ENCODE peak calls at places on chromosomes 13 and 19, in four cellular contexts. R is small intestine, I is heart right ventricle, V is OCI-LY7. S is an unnamed sample.

GRCh38 chr19:39187552-39187943 is 9.2 kb upstream of the NCCRP1 start:
- DNase-seq in R (no peak), I (no peak), V (no peak), S (no peak)

GRCh38 chr13:44147648-44148047 is 226.0 kb upstream of the SERP2 start:
- DNase-seq in R (no peak), I (no peak), V (no peak), S (no peak)

GRCh38 chr13:80894930-80895329 is 554.0 kb upstream of the SPRY2 start:
- DNase-seq in R (no peak), I (no peak), V (no peak), S (no peak)

GRCh38 chr13:51623473-51623872 is 39.2 kb downstream of the WDFY2 start:
- DNase-seq in R (no peak), I (no peak), V (no peak), S (no peak)

GRCh38 chr13:78586706-78587105 is 16.6 kb downstream of the POU4F1 start:
- DNase-seq in R (no peak), I (no peak), V (no peak), S (no peak)

GRCh38 chr13:42733046-42733445 is 48.3 kb upstream of the FAM216B start:
- DNase-seq in R (no peak), I (no peak), V (no peak), S (no peak)

GRCh38 chr13:30453727-30454126 is 12.0 kb downstream of the HMGB1 start:
- DNase-seq in R (no peak), I (no peak), V (peak; percentile 60), S (no peak)

GRCh38 chr13:67509039-67509438 is 278.9 kb upstream of the PCDH9 start:
- DNase-seq in R (no peak), I (no peak), V (no peak), S (no peak)

GRCh38 chr13:94325660-94326059 is 153.8 kb downstream of the DCT start:
- DNase-seq in R (no peak), I (no peak), V (no peak), S (peak; percentile 30)

GRCh38 chr19:6588508-6589345 is 2.2 kb downstream of the CD70 start:
- DNase-seq in R (no peak), I (no peak), V (peak; percentile 81), S (no peak)

GRCh38 chr19:5290336-5291262 is 50.0 kb downstream of the PTPRS start:
- DNase-seq in R (no peak), I (no peak), V (no peak), S (no peak)

GRCh38 chr19:30669329-30670010 is 297.3 kb downstream of the ZNF536 start:
- DNase-seq in R (peak; percentile 27), I (peak; percentile 76), V (peak; percentile 34), S (peak; percentile 66)

GRCh38 chr19:55391702-55392615 is 6.2 kb downstream of the RPL28 start:
- DNase-seq in R (no peak), I (no peak), V (no peak), S (no peak)

GRCh38 chr19:19546751-19547162 is 8.7 kb downstream of the CILP2 start:
- DNase-seq in R (no peak), I (peak; percentile 57), V (no peak), S (no peak)

GRCh38 chr19:47229674-47230121 is 1.3 kb downstream of the BBC3 start:
- DNase-seq in R (no peak), I (no peak), V (peak; percentile 61), S (no peak)

GRCh38 chr19:47113446-47114348 is at the start of gene ZC3H4:
- DNase-seq in R (peak; percentile 93), I (peak; percentile 92), V (peak; percentile 96), S (peak; percentile 93)

GRCh38 chr19:57664269-57665127 is 4.2 kb upstream of the ZSCAN4 start:
- DNase-seq in R (peak; percentile 37), I (peak; percentile 68), V (no peak), S (peak; percentile 83)

GRCh38 chr13:94345374-94346195 is 133.9 kb downstream of the DCT start:
- DNase-seq in R (peak; percentile 20), I (no peak), V (peak; percentile 1), S (no peak)

GRCh38 chr13:26991508-26992181 is 180.0 kb downstream of the USP12 start:
- DNase-seq in R (no peak), I (no peak), V (no peak), S (peak; percentile 36)

GRCh38 chr13:110015253-110015652 is 228.9 kb upstream of the IRS2 start:
- DNase-seq in R (no peak), I (no peak), V (no peak), S (no peak)

GRCh38 chr13:110323172-110323851 is 16.2 kb downstream of the COL4A2 start:
- DNase-seq in R (no peak), I (no peak), V (no peak), S (no peak)

GRCh38 chr13:110298566-110299321 is 8.2 kb downstream of the COL4A1 start:
- DNase-seq in R (no peak), I (peak; percentile 48), V (no peak), S (peak; percentile 46)

GRCh38 chr13:69477451-69477850 is 630.2 kb upstream of the ATXN8OS start:
- DNase-seq in R (no peak), I (no peak), V (no peak), S (no peak)

GRCh38 chr19:45645631-45646344 is 6.6 kb upstream of the EML2 start:
- DNase-seq in R (peak; percentile 53), I (peak; percentile 84), V (peak; percentile 94), S (peak; percentile 66)

GRCh38 chr19:19064811-19065745 is 1.3 kb downstream of the SLC25A42 start:
- DNase-seq in R (peak; percentile 25), I (no peak), V (peak; percentile 50), S (no peak)

GRCh38 chr13:103272770-103273169 is 206.6 kb upstream of the SLC10A2 start:
- DNase-seq in R (no peak), I (no peak), V (no peak), S (no peak)

GRCh38 chr13:42066542-42066941 is 18.1 kb downstream of the DGKH start:
- DNase-seq in R (no peak), I (no peak), V (no peak), S (no peak)

GRCh38 chr13:23681253-23681652 is 111.0 kb downstream of the TNFRSF19 start:
- DNase-seq in R (no peak), I (no peak), V (no peak), S (no peak)

GRCh38 chr13:69657676-69658075 is 449.9 kb upstream of the ATXN8OS start:
- DNase-seq in R (no peak), I (no peak), V (no peak), S (no peak)

DNA sequence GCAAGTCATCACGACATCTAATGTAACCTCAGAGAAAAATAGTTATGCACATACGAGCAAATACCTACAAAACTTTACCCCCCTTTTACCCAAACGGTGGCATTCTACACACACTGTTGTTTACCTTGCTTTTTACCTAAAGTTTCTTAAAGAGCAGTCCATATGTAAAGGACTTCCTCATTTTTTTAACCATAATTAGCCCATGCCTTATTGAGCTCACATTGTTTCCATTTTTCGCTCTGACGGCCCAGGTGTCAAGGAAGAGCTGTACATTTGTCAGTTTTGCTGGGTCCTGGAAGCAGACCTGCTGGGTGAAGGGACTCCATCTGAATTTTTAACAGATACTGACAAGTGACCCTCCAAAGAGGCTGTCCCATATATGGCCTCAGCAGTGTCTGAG is 89.4 kb downstream of the STK24 start:
- DNase-seq in R (no peak), I (no peak), V (peak; percentile 75), S (no peak)
- H3K4me1 ChIP-seq in R (peaks cover 20% of the 10 kb centered on the region), I (peaks cover 13% of the 10 kb centered on the region), V (peaks cover 48% of the 10 kb centered on the region), S (peaks cover 25% of the 10 kb centered on the region)

DNA sequence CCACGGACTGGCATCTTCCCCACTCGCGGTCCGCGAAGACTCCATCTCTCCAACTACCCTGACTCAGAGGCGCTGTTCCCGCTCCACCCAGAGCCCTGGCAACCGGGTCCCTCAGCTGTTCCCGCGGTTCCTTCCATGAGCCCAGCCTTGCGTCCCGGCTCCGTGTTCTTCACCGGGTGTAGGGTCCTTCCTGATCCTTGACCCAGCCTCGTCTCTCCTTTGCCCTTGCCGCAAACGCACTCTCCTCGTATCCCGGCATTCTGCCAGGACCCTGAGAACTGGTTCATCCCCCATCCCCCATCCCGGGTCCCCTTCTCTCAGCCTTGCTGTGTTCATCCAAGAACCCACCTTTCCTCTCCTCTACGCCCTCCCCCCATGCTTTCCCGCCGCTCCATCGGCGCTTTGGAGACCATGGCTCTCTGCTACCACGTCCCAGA is 705 bp downstream of the ICAM5 start:
- DNase-seq in R (no peak), I (no peak), V (no peak), S (no peak)
- H3K4me1 ChIP-seq in R (no peaks in the 10 kb centered on the region), I (peaks cover 23% of the 10 kb centered on the region), V (peaks cover 73% of the 10 kb centered on the region), S (peaks cover 35% of the 10 kb centered on the region)

DNA sequence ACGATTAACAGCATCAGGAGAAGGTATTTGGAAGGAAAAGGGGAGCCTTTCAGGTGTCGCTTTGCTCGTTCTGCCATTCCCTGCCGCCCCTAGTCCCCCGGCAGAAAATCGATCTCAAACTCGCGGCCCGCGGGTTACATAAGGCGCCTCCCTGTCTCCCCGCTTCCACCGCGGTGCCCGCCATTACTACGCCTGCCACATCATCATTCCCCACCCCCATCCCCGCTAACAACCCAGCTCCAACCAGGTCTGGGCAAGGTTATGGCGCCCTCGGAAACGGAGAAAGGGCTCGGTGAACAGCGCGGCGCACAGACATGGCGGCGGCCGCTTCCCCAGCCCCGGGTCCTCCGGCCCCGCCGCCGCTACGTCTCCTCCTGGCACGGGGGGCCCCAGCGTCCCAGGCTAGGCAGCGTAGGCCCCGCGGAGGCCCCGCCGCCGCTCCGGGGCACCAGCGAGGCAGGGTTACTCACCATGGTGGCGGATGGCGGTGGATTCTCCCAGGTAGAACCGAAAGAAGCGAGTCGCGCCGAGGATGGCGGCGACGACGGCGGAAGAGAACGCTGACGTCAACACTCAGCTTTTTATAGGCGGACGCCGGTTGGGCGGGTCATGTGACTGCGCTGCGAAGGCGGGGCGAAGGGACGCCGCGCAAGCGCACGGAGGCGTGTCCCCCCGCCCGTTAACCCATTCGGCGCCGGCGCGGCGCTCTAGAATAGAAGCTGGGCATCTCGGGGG is at the start of gene EEF2:
- DNase-seq in R (peak; percentile 86), I (peak; percentile 91), V (peak; percentile 96), S (peak; percentile 91)
- H3K4me1 ChIP-seq in R (no peaks in the 10 kb centered on the region), I (peaks cover 6% of the 10 kb centered on the region), V (peaks cover 42% of the 10 kb centered on the region), S (peaks cover 46% of the 10 kb centered on the region)

GRCh38 chr13:98520674-98521449 is 56.0 kb downstream of the STK24 start:
- DNase-seq in R (no peak), I (no peak), V (no peak), S (no peak)

GRCh38 chr13:98521461-98521860 is 55.4 kb downstream of the STK24 start:
- DNase-seq in R (no peak), I (no peak), V (no peak), S (no peak)

GRCh38 chr13:98523455-98524102 is 53.3 kb downstream of the STK24 start:
- DNase-seq in R (no peak), I (no peak), V (peak; percentile 28), S (no peak)

GRCh38 chr13:98519976-98520375 is 56.9 kb downstream of the STK24 start:
- DNase-seq in R (no peak), I (no peak), V (no peak), S (no peak)

DNA sequence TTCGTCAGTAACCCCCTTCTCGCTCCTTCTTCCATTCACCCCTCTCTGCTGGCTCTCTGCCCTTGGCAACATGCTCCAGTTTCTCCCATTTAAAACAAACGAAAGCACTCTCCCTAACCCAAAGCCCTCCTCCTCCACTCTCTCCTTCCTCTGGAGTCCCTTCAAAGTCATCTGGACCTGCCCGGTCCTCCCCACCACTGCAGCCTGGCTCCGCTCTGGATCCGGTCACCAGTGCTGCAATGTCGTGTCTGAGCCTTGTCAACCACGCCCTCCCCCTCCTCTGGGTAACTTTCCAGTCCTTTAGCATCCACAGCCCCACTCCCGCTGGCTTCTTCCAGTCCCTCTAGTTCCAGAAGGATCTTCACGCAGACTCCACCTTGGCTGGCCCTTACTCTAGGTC is 55.0 kb downstream of the STK24 start:
- DNase-seq in R (no peak), I (no peak), V (no peak), S (no peak)
- H3K4me1 ChIP-seq in R (peaks cover 6% of the 10 kb centered on the region), I (peaks cover 27% of the 10 kb centered on the region), V (peaks cover 28% of the 10 kb centered on the region), S (peaks cover 8% of the 10 kb centered on the region)